ENCODE peak calls at places on chromosome 2, in six cellular contexts. Q, M, R, X, K and J are unnamed samples. For H3K4me1 and H3K27me3, the result is how much of the 10 kb centered on the place peaks cover.

GRCh38 chr2:54081574-54081973 is 33.8 kb upstream of the ACYP2 start:
- DNase-seq in K (no peak), X (no peak), R (no peak), Q (no peak), M (no peak), J (no peak)

GRCh38 chr2:127157651-127158460 is 50.9 kb upstream of the BIN1 start:
- DNase-seq in Q (no peak), R (peak), M (peak), X (no peak), K (peak), J (peak)

GRCh38 chr2:120175000-120175581 is 48.1 kb downstream of the TMEM185B start:
- DNase-seq in M (peak), Q (peak), R (peak), K (peak), X (peak), J (peak)

GRCh38 chr2:51025942-51026574 is 5.9 kb downstream of the NRXN1 start:
- DNase-seq in K (no peak), X (no peak), R (no peak), Q (no peak), M (no peak), J (no peak)

GRCh38 chr2:217307023-217307422 is 447.2 kb upstream of the TNP1 start:
- DNase-seq in R (no peak), M (no peak), Q (no peak), K (no peak), X (no peak), J (no peak)

GRCh38 chr2:43040084-43040854 is 186.1 kb downstream of the ZFP36L2 start:
- DNase-seq in Q (no peak), R (no peak), K (no peak), X (no peak), M (no peak), J (no peak)

GRCh38 chr2:241088791-241089732 is 13.0 kb downstream of the MTERF4 start:
- DNase-seq in X (no peak), R (no peak), K (no peak), Q (no peak), M (no peak), J (no peak)

GRCh38 chr2:229870903-229871650 is 50.7 kb downstream of the TRIP12 start:
- DNase-seq in Q (no peak), X (no peak), R (no peak), K (no peak), M (no peak), J (no peak)

GRCh38 chr2:237491515-237492118 is 4.6 kb downstream of the MLPH start:
- DNase-seq in Q (no peak), K (no peak), X (no peak), M (no peak), R (no peak), J (no peak)

GRCh38 chr2:131081190-131081589 is 12.1 kb downstream of the FAM168B start:
- DNase-seq in X (no peak), Q (no peak), K (no peak), R (no peak), M (no peak), J (no peak)
- H3K4me1 ChIP-seq in X (under half), Q (under half), K (under half), R (under half), M (under half), J (under half)

DNA sequence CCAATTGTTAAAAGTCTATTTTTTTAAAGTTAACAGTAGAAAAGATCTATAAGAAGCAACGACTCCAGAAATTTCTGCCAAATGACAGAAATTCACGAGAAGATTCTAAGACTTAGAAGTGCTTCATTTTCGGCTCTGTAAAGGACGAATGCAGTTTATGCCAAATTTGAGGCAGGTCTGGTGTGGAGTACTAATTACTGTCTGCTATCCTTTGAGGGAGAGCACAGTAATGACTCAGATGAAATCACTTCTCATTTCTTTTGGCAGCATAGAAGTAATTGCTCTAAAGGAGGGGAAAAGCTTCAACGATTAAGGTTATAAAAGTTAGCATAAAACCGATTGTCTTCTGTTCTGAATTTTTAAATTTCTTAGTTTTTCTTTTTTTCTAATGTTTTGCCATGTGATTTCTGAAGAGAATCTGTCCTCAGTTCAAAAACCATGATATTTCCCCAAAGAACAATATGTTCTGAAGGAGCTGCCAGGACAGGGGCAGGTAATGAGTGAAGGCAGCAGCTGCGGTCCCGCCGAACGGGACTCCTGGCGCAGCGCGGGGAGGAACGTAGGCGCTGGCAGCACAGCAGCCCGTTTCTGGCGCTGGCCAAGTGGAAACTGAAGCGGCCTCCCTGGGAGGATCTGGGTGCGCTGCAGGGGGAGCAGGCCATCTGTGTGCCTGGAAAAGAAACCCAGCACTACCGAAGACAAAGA is 11.5 kb downstream of the G6PC2 start:
- DNase-seq in X (no peak), Q (no peak), M (peak), K (no peak), R (no peak), J (no peak)
- H3K27me3 ChIP-seq in X (under half), Q (under half), M (under half), K (under half), R (under half), J (under half)

GRCh38 chr2:118845005-118845842 is 2.2 kb downstream of the EN1 start:
- DNase-seq in X (no peak), K (no peak), M (no peak), R (peak), Q (no peak), J (no peak)
- H3K4me3 ChIP-seq in X (no peak), K (no peak), M (no peak), R (no peak), Q (no peak), J (no peak)

GRCh38 chr2:128314026-128314347 is 4.7 kb downstream of the HS6ST1 start:
- DNase-seq in M (no peak), K (no peak), X (no peak), Q (peak), R (no peak), J (no peak)

GRCh38 chr2:128311755-128312341 is 6.8 kb downstream of the HS6ST1 start:
- DNase-seq in R (no peak), X (no peak), K (no peak), Q (peak), M (no peak), J (no peak)

GRCh38 chr2:128313076-128313836 is 5.4 kb downstream of the HS6ST1 start:
- DNase-seq in Q (peak), R (no peak), K (no peak), M (peak), X (no peak), J (peak)

GRCh38 chr2:128311216-128311754 is 7.4 kb downstream of the HS6ST1 start:
- DNase-seq in Q (peak), X (no peak), M (no peak), K (no peak), R (no peak), J (no peak)

GRCh38 chr2:128312411-128312810 is 6.3 kb downstream of the HS6ST1 start:
- DNase-seq in M (no peak), X (no peak), Q (peak), K (no peak), R (no peak), J (no peak)
- H3K4me1 ChIP-seq in M (under half), X (half or more), Q (under half), K (under half), R (under half), J (under half)